ENCODE peak calls at places on chromosomes 1 and 21, in six cellular contexts. U, X, D, T, I and Z are unnamed samples.

GRCh38 chr1:156499703-156500577 is 635 bp downstream of the MEF2D start:
- DNase-seq in U (no peak), X (peak), D (peak), T (peak), I (peak), Z (peak)

GRCh38 chr1:162720996-162721395 is 69.5 kb upstream of the HSD17B7 start:
- DNase-seq in U (no peak), X (no peak), D (no peak), T (no peak), I (peak), Z (no peak)

GRCh38 chr1:177849130-177849529 is 120.7 kb downstream of the SEC16B start:
- DNase-seq in U (no peak), X (no peak), D (no peak), T (no peak), I (peak), Z (no peak)

GRCh38 chr1:205326812-205327466 is 5.4 kb upstream of the NUAK2 start:
- DNase-seq in U (no peak), X (no peak), D (no peak), T (no peak), I (no peak), Z (no peak)

GRCh38 chr21:21003701-21004100 is 5.5 kb downstream of the NCAM2 start:
- DNase-seq in U (no peak), X (no peak), D (peak), T (no peak), I (peak), Z (no peak)

GRCh38 chr1:46613661-46614603 is 2.7 kb downstream of the MOB3C start:
- DNase-seq in U (peak), X (peak), D (peak), T (peak), I (peak), Z (peak)

GRCh38 chr1:185565314-185565713 is 168.9 kb upstream of the HMCN1 start:
- DNase-seq in U (no peak), X (no peak), D (no peak), T (no peak), I (no peak), Z (peak)

GRCh38 chr1:248810727-248811513 is 14.8 kb downstream of the SH3BP5L start:
- DNase-seq in U (peak), X (no peak), D (no peak), T (no peak), I (peak), Z (no peak)

GRCh38 chr1:44072204-44072603 is 40.9 kb upstream of the SLC6A9 start:
- DNase-seq in U (no peak), X (no peak), D (no peak), T (no peak), I (peak), Z (no peak)

GRCh38 chr1:161080391-161081150 is 8.8 kb downstream of the NECTIN4 start:
- DNase-seq in U (no peak), X (no peak), D (no peak), T (no peak), I (peak), Z (no peak)

GRCh38 chr1:64072089-64072835 is 131.2 kb upstream of the UBE2U start:
- DNase-seq in U (no peak), X (no peak), D (no peak), T (no peak), I (peak), Z (no peak)

GRCh38 chr1:112715264-112716053 is at the start of gene PPM1J:
- DNase-seq in U (peak), X (peak), D (peak), T (peak), I (peak), Z (peak)

GRCh38 chr1:93907718-93908117 is 1.5 kb downstream of the GCLM start:
- DNase-seq in U (no peak), X (no peak), D (no peak), T (no peak), I (peak), Z (no peak)

GRCh38 chr21:44448651-44449131 is 6.6 kb upstream of the LRRC3 start:
- DNase-seq in U (no peak), X (peak), D (peak), T (no peak), I (no peak), Z (peak)

GRCh38 chr1:223233410-223234163 is 90.5 kb upstream of the TLR5 start:
- DNase-seq in U (no peak), X (no peak), D (no peak), T (no peak), I (peak), Z (no peak)

GRCh38 chr1:227306689-227307088 is 11.6 kb downstream of the CDC42BPA start:
- DNase-seq in U (no peak), X (no peak), D (no peak), T (no peak), I (no peak), Z (no peak)

GRCh38 chr1:110067957-110068645 is 2.4 kb downstream of the ALX3 start:
- DNase-seq in U (peak), X (no peak), D (peak), T (no peak), I (no peak), Z (no peak)

GRCh38 chr21:45629046-45629981 is 14.2 kb upstream of the PCBP3 start:
- DNase-seq in U (no peak), X (peak), D (no peak), T (no peak), I (no peak), Z (no peak)

GRCh38 chr1:29145739-29146437 is 22.2 kb upstream of the TMEM200B start:
- DNase-seq in U (no peak), X (no peak), D (no peak), T (no peak), I (peak), Z (no peak)

GRCh38 chr1:240653030-240653429 is 41.1 kb upstream of the GREM2 start:
- DNase-seq in U (no peak), X (no peak), D (no peak), T (no peak), I (no peak), Z (no peak)

GRCh38 chr1:154446292-154446691 is 41.1 kb downstream of the IL6R start:
- DNase-seq in U (no peak), X (no peak), D (no peak), T (peak), I (peak), Z (no peak)

GRCh38 chr1:244422174-244422573 is 29.5 kb downstream of the ADSS2 start:
- DNase-seq in U (no peak), X (no peak), D (no peak), T (no peak), I (no peak), Z (no peak)

GRCh38 chr1:53341961-53342707 is 14.3 kb upstream of the LRP8 start:
- DNase-seq in U (no peak), X (peak), D (no peak), T (peak), I (no peak), Z (peak)

GRCh38 chr1:155177918-155178281 is 4.3 kb downstream of the TRIM46 start:
- DNase-seq in U (peak), X (peak), D (no peak), T (peak), I (no peak), Z (peak)

GRCh38 chr1:179781962-179782361 is 38.9 kb downstream of the FAM163A start:
- DNase-seq in U (no peak), X (no peak), D (no peak), T (no peak), I (peak), Z (no peak)

GRCh38 chr1:230110971-230111370 is 43.9 kb downstream of the GALNT2 start:
- DNase-seq in U (no peak), X (no peak), D (no peak), T (no peak), I (no peak), Z (no peak)

GRCh38 chr1:203601717-203602309 is 24.8 kb upstream of the ATP2B4 start:
- DNase-seq in U (no peak), X (no peak), D (no peak), T (no peak), I (no peak), Z (no peak)